ENCODE peak calls at places on chromosomes 2 and 18, in four cellular contexts. One of them, this sample, is unnamed.

GRCh38 chr2:10933700-10934225 is 22.0 kb downstream of the KCNF1 start:
- DNase-seq in HepG2: no peak
- DNase-seq in K562: no peak
- DNase-seq in A549: no peak
- DNase-seq in this sample: no peak

GRCh38 chr2:55123851-55124269 is 73.6 kb upstream of the RTN4 start:
- DNase-seq in K562: no peak
- DNase-seq in A549: no peak
- DNase-seq in HepG2: no peak
- DNase-seq in this sample: no peak

GRCh38 chr18:67243799-67244587 is 272.5 kb downstream of the DSEL start:
- DNase-seq in HepG2: no peak
- DNase-seq in A549: no peak
- DNase-seq in K562: no peak
- DNase-seq in this sample: no peak

GRCh38 chr18:21894619-21895367 is 154.2 kb downstream of the MIB1 start:
- DNase-seq in HepG2: no peak
- DNase-seq in K562: no peak
- DNase-seq in A549: no peak
- DNase-seq in this sample: no peak

GRCh38 chr18:69958422-69958821 is 10.7 kb upstream of the CD226 start:
- DNase-seq in K562: no peak
- DNase-seq in HepG2: no peak
- DNase-seq in A549: no peak
- DNase-seq in this sample: no peak

GRCh38 chr18:11096411-11096810 is 53.0 kb downstream of the PIEZO2 start:
- DNase-seq in HepG2: no peak
- DNase-seq in A549: no peak
- DNase-seq in K562: no peak
- DNase-seq in this sample: no peak

GRCh38 chr2:96267159-96267971 is 1.3 kb downstream of the CIAO1 start:
- DNase-seq in A549: peak; percentile 39
- DNase-seq in K562: peak; percentile 71
- DNase-seq in HepG2: peak; percentile 73
- DNase-seq in this sample: peak; percentile 64

GRCh38 chr18:59582395-59582794 is 114.8 kb downstream of the CCBE1 start:
- DNase-seq in HepG2: no peak
- DNase-seq in K562: no peak
- DNase-seq in A549: no peak
- DNase-seq in this sample: no peak

GRCh38 chr2:239897596-239898235 is 127.4 kb downstream of the NDUFA10 start:
- DNase-seq in K562: no peak
- DNase-seq in A549: no peak
- DNase-seq in HepG2: no peak
- DNase-seq in this sample: no peak

GRCh38 chr2:148781544-148781943 is 93.5 kb upstream of the KIF5C start:
- DNase-seq in A549: no peak
- DNase-seq in K562: no peak
- DNase-seq in HepG2: no peak
- DNase-seq in this sample: no peak

GRCh38 chr2:134232868-134233732 is 20.8 kb upstream of the MGAT5 start:
- DNase-seq in HepG2: no peak
- DNase-seq in A549: no peak
- DNase-seq in K562: no peak
- DNase-seq in this sample: no peak

GRCh38 chr18:48552130-48552529 is 13.3 kb downstream of the CTIF start:
- DNase-seq in HepG2: no peak
- DNase-seq in A549: no peak
- DNase-seq in K562: no peak
- DNase-seq in this sample: no peak

GRCh38 chr2:62452701-62453449 is 53.1 kb downstream of the TMEM17 start:
- DNase-seq in K562: no peak
- DNase-seq in HepG2: no peak
- DNase-seq in A549: no peak
- DNase-seq in this sample: no peak

GRCh38 chr18:22559414-22560282 is 141.9 kb upstream of the CTAGE1 start:
- DNase-seq in A549: peak; percentile 50
- DNase-seq in HepG2: peak; percentile 35
- DNase-seq in K562: peak; percentile 85
- DNase-seq in this sample: peak; percentile 33

GRCh38 chr18:10168477-10168876 is 254.7 kb downstream of the VAPA start:
- DNase-seq in HepG2: no peak
- DNase-seq in K562: no peak
- DNase-seq in A549: no peak
- DNase-seq in this sample: no peak

GRCh38 chr2:120715941-120716340 is 19.7 kb upstream of the GLI2 start:
- DNase-seq in HepG2: no peak
- DNase-seq in A549: no peak
- DNase-seq in K562: no peak
- DNase-seq in this sample: no peak

GRCh38 chr2:73290049-73290839 is 3.1 kb downstream of the EGR4 start:
- DNase-seq in A549: peak; percentile 60
- DNase-seq in K562: peak; percentile 57
- DNase-seq in HepG2: peak; percentile 61
- DNase-seq in this sample: peak; percentile 61

GRCh38 chr18:61964616-61965015 is 71.8 kb upstream of the RNF152 start:
- DNase-seq in HepG2: no peak
- DNase-seq in A549: no peak
- DNase-seq in K562: no peak
- DNase-seq in this sample: no peak

GRCh38 chr2:189347540-189347939 is 93.7 kb upstream of the WDR75 start:
- DNase-seq in K562: peak; percentile 75
- DNase-seq in HepG2: peak; percentile 56
- DNase-seq in A549: peak; percentile 52
- DNase-seq in this sample: no peak

GRCh38 chr2:10333247-10333613 is 30.5 kb downstream of the HPCAL1 start:
- DNase-seq in HepG2: no peak
- DNase-seq in K562: peak; percentile 64
- DNase-seq in A549: no peak
- DNase-seq in this sample: no peak

GRCh38 chr2:144642892-144643291 is 123.0 kb upstream of the ZEB2 start:
- DNase-seq in HepG2: no peak
- DNase-seq in K562: no peak
- DNase-seq in A549: no peak
- DNase-seq in this sample: no peak

GRCh38 chr2:204664708-204665121 is 119.4 kb downstream of the PARD3B start:
- DNase-seq in HepG2: peak; percentile 60
- DNase-seq in A549: peak; percentile 7
- DNase-seq in K562: no peak
- DNase-seq in this sample: no peak

GRCh38 chr2:231800493-231801091 is 14.3 kb downstream of the COPS7B start:
- DNase-seq in HepG2: peak; percentile 55
- DNase-seq in K562: peak; percentile 34
- DNase-seq in A549: peak; percentile 15
- DNase-seq in this sample: peak; percentile 77
- TF ChIP-seq HMGXB4 in HepG2: no peak
- TF ChIP-seq HMGXB4 in K562: no peak
- TF ChIP-seq HMGXB4 in A549: no peak
- TF ChIP-seq HMGXB4 in this sample: no peak

DNA sequence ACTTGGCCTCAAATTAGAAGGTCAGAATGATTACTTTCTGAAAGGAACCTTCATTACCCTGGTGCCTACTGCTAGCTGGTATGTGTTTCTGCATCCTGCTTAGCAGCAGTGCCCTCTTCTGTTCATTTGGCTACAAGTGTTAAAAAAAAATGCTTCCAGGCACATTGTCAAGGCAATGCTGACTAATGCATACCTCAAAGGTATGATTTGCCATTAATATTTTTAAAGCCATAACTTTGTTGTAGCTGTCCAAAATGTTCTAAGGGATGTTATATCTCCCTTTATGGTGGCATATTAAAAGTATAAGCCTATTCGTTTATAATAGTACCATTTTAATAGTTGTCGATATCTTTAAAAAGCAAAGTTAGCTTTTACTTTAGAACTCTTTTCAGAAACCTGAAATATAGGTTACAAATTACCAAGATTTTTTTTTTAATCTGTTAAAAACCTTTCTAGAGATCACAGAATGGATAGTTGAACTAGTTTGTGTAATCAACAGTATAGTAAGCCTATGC is 52.0 kb upstream of the FAM171B start:
- DNase-seq in A549: peak; percentile 44
- DNase-seq in K562: peak; percentile 63
- DNase-seq in HepG2: peak; percentile 75
- DNase-seq in this sample: no peak
- TF ChIP-seq USF2 in A549: no peak
- TF ChIP-seq USF2 in K562: no peak
- TF ChIP-seq USF2 in HepG2: no peak
- TF ChIP-seq USF2 in this sample: no peak

GRCh38 chr2:235232474-235233435 is 261.1 kb upstream of the AGAP1 start:
- DNase-seq in A549: no peak
- DNase-seq in K562: no peak
- DNase-seq in HepG2: no peak
- DNase-seq in this sample: no peak
- TF ChIP-seq ESRRA in A549: no peak
- TF ChIP-seq ESRRA in K562: no peak
- TF ChIP-seq ESRRA in HepG2: no peak
- TF ChIP-seq ESRRA in this sample: no peak

GRCh38 chr18:51458861-51459260 is 261.4 kb upstream of the MEX3C start:
- DNase-seq in HepG2: no peak
- DNase-seq in K562: no peak
- DNase-seq in A549: no peak
- DNase-seq in this sample: no peak
- TF ChIP-seq HMGXB4 in HepG2: no peak
- TF ChIP-seq HMGXB4 in K562: no peak
- TF ChIP-seq HMGXB4 in A549: no peak
- TF ChIP-seq HMGXB4 in this sample: no peak

GRCh38 chr2:25313711-25314513 is 27.8 kb downstream of the DNMT3A start:
- DNase-seq in K562: no peak
- DNase-seq in HepG2: no peak
- DNase-seq in A549: no peak
- DNase-seq in this sample: no peak
- TF ChIP-seq USF2 in K562: no peak
- TF ChIP-seq USF2 in HepG2: no peak
- TF ChIP-seq USF2 in A549: no peak
- TF ChIP-seq USF2 in this sample: no peak

This sample was measured in WTC11.